ENCODE peak calls at places on chromosomes 6 and 20, in nine cellular contexts. L is tibial nerve, Y is adrenal gland, D is uterus, A is A549, M is prostate gland, R is gastrocnemius medialis, T is K562, J is breast epithelium. H is an unnamed sample.

GRCh38 chr20:49043000-49043399 is 3.1 kb upstream of the CSE1L start:
- DNase-seq in M (peak; percentile 10), T (no peak), L (no peak), D (no peak), R (no peak), A (no peak), J (no peak), Y (no peak), H (no peak)

GRCh38 chr6:84065718-84066290 is 32.2 kb downstream of the MRAP2 start:
- DNase-seq in L (no peak), J (no peak), M (peak; percentile 51), T (no peak), D (no peak), Y (no peak), A (no peak), R (no peak), H (no peak)

GRCh38 chr20:47318596-47319516 is 37.6 kb downstream of the ZMYND8 start:
- DNase-seq in M (peak; percentile 77), T (peak; percentile 56), J (peak; percentile 75), Y (peak; percentile 96), A (peak; percentile 49), R (peak; percentile 87), D (peak; percentile 84), L (peak; percentile 73), H (peak; percentile 77)

GRCh38 chr6:157498817-157499216 is 117.8 kb downstream of the ZDHHC14 start:
- DNase-seq in R (no peak), A (no peak), J (no peak), D (no peak), M (no peak), Y (no peak), L (no peak), T (no peak), H (no peak)

GRCh38 chr6:25202505-25202904 is 76.7 kb upstream of the CARMIL1 start:
- DNase-seq in M (no peak), D (no peak), A (no peak), T (no peak), J (no peak), R (no peak), L (no peak), Y (no peak), H (no peak)

GRCh38 chr6:29762781-29763214 is 39.6 kb downstream of the HLA-F start:
- DNase-seq in A (no peak), J (no peak), T (no peak), M (no peak), Y (no peak), L (no peak), R (no peak), D (no peak), H (no peak)

GRCh38 chr6:46217671-46218131 is 46.9 kb upstream of the ENPP5 start:
- DNase-seq in L (no peak), J (no peak), R (peak; percentile 33), A (no peak), D (no peak), Y (peak; percentile 90), M (no peak), T (no peak), H (no peak)

GRCh38 chr20:25394996-25395395 is 4.4 kb upstream of the ABHD12 start:
- DNase-seq in T (no peak), A (no peak), L (no peak), Y (no peak), J (no peak), M (no peak), R (no peak), D (no peak), H (no peak)

GRCh38 chr6:134196568-134197301 is 121.2 kb downstream of the SGK1 start:
- DNase-seq in T (no peak), L (no peak), J (no peak), Y (no peak), M (no peak), D (no peak), R (no peak), A (no peak), H (no peak)

GRCh38 chr6:35601331-35602132 is 87.2 kb downstream of the FKBP5 start:
- DNase-seq in J (no peak), M (peak; percentile 80), D (peak; percentile 90), L (peak; percentile 47), T (no peak), A (peak; percentile 47), Y (peak; percentile 87), R (peak; percentile 83), H (peak; percentile 15)

DNA sequence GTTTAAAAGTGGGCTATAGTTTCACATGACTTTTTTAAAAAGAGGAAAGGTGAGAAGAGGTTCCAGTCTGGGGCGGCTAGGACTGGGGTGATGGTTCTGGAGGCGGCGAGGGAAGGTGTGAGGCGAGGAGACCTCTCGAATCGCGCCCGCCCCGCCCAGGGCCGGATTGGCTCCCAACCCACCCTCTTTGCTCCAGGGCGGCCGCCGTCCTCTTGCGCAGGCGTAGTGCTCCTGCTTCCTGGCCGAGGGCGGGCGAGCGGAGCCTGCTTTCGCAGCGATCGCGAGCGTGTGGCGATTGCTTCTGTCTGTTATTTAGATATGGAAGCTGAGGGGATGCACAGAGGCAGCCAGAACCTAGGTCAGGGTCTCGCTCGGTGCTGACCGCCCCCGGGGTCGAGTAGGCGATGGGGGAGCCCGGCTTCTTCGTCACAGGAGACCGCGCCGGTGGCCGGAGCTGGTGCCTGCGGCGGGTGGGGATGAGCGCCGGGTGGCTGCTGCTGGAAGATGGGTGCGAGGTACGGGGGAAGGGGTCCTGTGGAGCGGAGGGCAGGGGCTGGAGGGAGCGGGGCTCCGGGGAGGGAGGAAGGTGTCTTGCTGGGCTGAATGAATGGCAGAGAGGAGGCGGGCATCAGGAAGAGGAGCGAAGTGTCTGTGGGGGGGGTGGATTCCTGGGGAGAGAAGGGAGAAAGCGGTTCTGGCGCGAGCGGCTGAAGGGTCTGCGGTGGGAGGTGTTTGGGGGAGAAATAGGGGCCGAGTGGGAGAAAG is at the start of gene RNF8:
- DNase-seq in D (peak; percentile 89), T (peak; percentile 99), M (peak; percentile 88), L (peak; percentile 71), J (peak; percentile 81), Y (peak; percentile 92), R (peak; percentile 73), A (peak; percentile 90), H (peak; percentile 92)
- TF ChIP-seq POLR2A in D (peak; percentile 28), T (peak; percentile 86), M (peak; percentile 64), L (no peak), J (no peak), Y (no peak), R (no peak), A (peak; percentile 83), H (no peak)

GRCh38 chr6:111566222-111566717 is 39.4 kb downstream of the TRAF3IP2 start:
- DNase-seq in D (no peak), A (no peak), T (no peak), Y (no peak), J (no peak), R (no peak), L (no peak), M (no peak), H (no peak)

GRCh38 chr6:111563581-111563980 is 42.1 kb downstream of the TRAF3IP2 start:
- DNase-seq in R (no peak), Y (no peak), J (no peak), D (no peak), T (no peak), A (no peak), L (no peak), M (no peak), H (no peak)

GRCh38 chr6:111565316-111566221 is 40.1 kb downstream of the TRAF3IP2 start:
- DNase-seq in A (no peak), Y (no peak), R (no peak), L (no peak), M (no peak), T (no peak), J (no peak), D (peak; percentile 82), H (no peak)

GRCh38 chr6:111562271-111562670 is 43.4 kb downstream of the TRAF3IP2 start:
- DNase-seq in D (no peak), M (no peak), A (no peak), T (no peak), Y (no peak), R (no peak), J (no peak), L (no peak), H (no peak)

GRCh38 chr6:111564482-111564945 is 41.2 kb downstream of the TRAF3IP2 start:
- DNase-seq in R (peak; percentile 76), Y (peak; percentile 92), T (no peak), A (no peak), D (peak; percentile 76), J (no peak), M (no peak), L (no peak), H (no peak)
- H3K4me1 ChIP-seq in R (peaks cover 66% of the 10 kb centered on the region), Y (no peaks in the 10 kb centered on the region), T (peaks cover 7% of the 10 kb centered on the region), A (peaks cover 9% of the 10 kb centered on the region), D (peaks cover 16% of the 10 kb centered on the region), J (peaks cover 9% of the 10 kb centered on the region), M (peaks cover 16% of the 10 kb centered on the region), L (peaks cover 11% of the 10 kb centered on the region), H (peaks cover 13% of the 10 kb centered on the region)

GRCh38 chr6:165893431-165893830 is 230.4 kb upstream of the PDE10A start:
- DNase-seq in M (no peak), T (no peak), J (no peak), L (no peak), A (no peak), R (no peak), D (no peak), Y (no peak), H (no peak)

GRCh38 chr6:165894228-165894825 is 231.3 kb upstream of the PDE10A start:
- DNase-seq in L (no peak), D (no peak), Y (no peak), T (no peak), M (no peak), R (no peak), A (no peak), J (no peak), H (no peak)

GRCh38 chr6:165891320-165891719 is 228.3 kb upstream of the PDE10A start:
- DNase-seq in J (no peak), R (no peak), L (no peak), A (no peak), T (no peak), D (no peak), Y (no peak), M (no peak), H (no peak)

GRCh38 chr6:165899592-165899991 is 236.6 kb upstream of the PDE10A start:
- DNase-seq in Y (no peak), L (no peak), T (no peak), R (no peak), A (no peak), D (no peak), M (no peak), J (no peak), H (no peak)

GRCh38 chr6:165895421-165896165 is 232.6 kb upstream of the PDE10A start:
- DNase-seq in A (no peak), D (no peak), R (no peak), M (no peak), J (no peak), T (no peak), L (no peak), Y (no peak), H (no peak)
- TF ChIP-seq CTCF in A (no peak), D (no peak), R (no peak), M (no peak), J (no peak), T (no peak), L (no peak), Y (no peak), H (no peak)

DNA sequence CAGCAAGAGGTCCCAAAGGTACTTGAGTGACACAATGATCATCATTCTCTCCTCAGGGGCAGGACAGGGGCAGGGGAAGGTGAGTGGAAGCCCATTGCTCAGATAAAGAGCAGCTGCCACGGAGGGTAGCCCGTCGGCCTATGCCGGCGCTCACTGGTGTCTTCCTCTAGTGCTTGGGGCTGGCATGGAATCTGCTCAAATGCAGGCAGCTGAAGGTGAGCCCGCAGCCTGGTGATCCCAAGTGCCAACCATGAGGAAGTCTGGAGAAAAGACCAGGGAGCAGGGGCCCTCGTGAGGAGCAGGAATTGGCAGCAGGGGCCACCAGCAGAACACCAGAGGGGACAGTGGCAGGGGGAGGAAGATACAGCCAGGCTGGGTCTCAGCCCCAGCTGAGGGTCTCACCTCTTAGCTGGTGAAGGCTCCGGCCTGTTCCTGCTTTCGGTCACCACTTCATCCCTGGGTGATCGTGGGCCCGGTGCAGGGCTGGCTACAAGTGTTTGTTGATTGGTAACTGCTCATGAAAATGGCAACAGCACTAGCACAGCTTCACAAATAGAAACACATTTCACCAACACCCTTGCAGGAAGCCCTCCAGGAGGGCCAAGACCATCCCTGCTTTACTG is 24.7 kb downstream of the RBCK1 start:
- DNase-seq in A (no peak), T (no peak), L (no peak), M (no peak), R (no peak), D (no peak), J (no peak), Y (no peak), H (no peak)
- TF ChIP-seq POLR2A in A (no peak), T (no peak), L (no peak), M (no peak), R (no peak), D (no peak), J (no peak), Y (no peak), H (no peak)

H was measured in ovary.